ENCODE peak calls at places on chromosomes 12 and 14, in nine cellular contexts. A, G, P, X, L, K, S, Y and F are unnamed samples. For H4K20me1, the result is how much of the 10 kb centered on the place peaks cover.

GRCh38 chr12:53224268-53224896 is 7.6 kb downstream of the RARG start:
- DNase-seq in A (no peak), G (no peak), P (peak), X (peak), L (peak), K (peak), S (no peak), Y (peak), F (no peak)

GRCh38 chr12:5614206-5614605 is 182.3 kb downstream of the NTF3 start:
- DNase-seq in A (no peak), G (no peak), P (no peak), X (no peak), L (no peak), K (no peak), S (peak), Y (no peak), F (no peak)

GRCh38 chr14:60102389-60102788 is 10.7 kb downstream of the PCNX4 start:
- DNase-seq in A (peak), G (peak), P (no peak), X (peak), L (no peak), K (peak), S (no peak), Y (no peak), F (no peak)

GRCh38 chr14:99572173-99572999 is 31.6 kb downstream of the CCDC85C start:
- DNase-seq in A (no peak), G (no peak), P (peak), X (no peak), L (no peak), K (no peak), S (no peak), Y (no peak), F (no peak)

GRCh38 chr14:68468437-68469207 is 324.2 kb downstream of the ZFP36L1 start:
- DNase-seq in A (peak), G (peak), P (peak), X (peak), L (no peak), K (peak), S (peak), Y (no peak), F (no peak)

GRCh38 chr12:88579572-88579940 is 715 bp downstream of the KITLG start:
- DNase-seq in A (no peak), G (peak), P (peak), X (peak), L (peak), K (peak), S (no peak), Y (peak), F (no peak)

GRCh38 chr14:68677901-68678300 is 115.0 kb downstream of the ZFP36L1 start:
- DNase-seq in A (no peak), G (no peak), P (no peak), X (no peak), L (no peak), K (no peak), S (no peak), Y (no peak), F (no peak)

GRCh38 chr14:54738009-54738408 is 164.6 kb downstream of the GCH1 start:
- DNase-seq in A (no peak), G (no peak), P (no peak), X (no peak), L (no peak), K (no peak), S (no peak), Y (no peak), F (no peak)

GRCh38 chr12:104702565-104703139 is 245.9 kb downstream of the CHST11 start:
- DNase-seq in A (no peak), G (no peak), P (no peak), X (peak), L (no peak), K (no peak), S (no peak), Y (no peak), F (no peak)

GRCh38 chr12:100114574-100114973 is 28.1 kb downstream of the BLTP3B start:
- DNase-seq in A (peak), G (peak), P (no peak), X (no peak), L (no peak), K (no peak), S (no peak), Y (no peak), F (no peak)

GRCh38 chr12:71731439-71732356 is 23.0 kb upstream of the RAB21 start:
- DNase-seq in A (peak), G (peak), P (peak), X (peak), L (peak), K (no peak), S (no peak), Y (peak), F (no peak)

GRCh38 chr12:76637807-76638206 is 78.2 kb upstream of the OSBPL8 start:
- DNase-seq in A (peak), G (peak), P (no peak), X (peak), L (no peak), K (peak), S (no peak), Y (no peak), F (no peak)

GRCh38 chr12:69415471-69416275 is 54.5 kb upstream of the FRS2 start:
- DNase-seq in A (peak), G (peak), P (peak), X (peak), L (peak), K (peak), S (peak), Y (peak), F (peak)

GRCh38 chr14:31243860-31244259 is 36.3 kb upstream of the HECTD1 start:
- DNase-seq in A (no peak), G (no peak), P (peak), X (no peak), L (no peak), K (peak), S (no peak), Y (no peak), F (no peak)

GRCh38 chr14:80215756-80216581 is 4.7 kb upstream of the DIO2 start:
- DNase-seq in A (peak), G (peak), P (peak), X (peak), L (no peak), K (no peak), S (no peak), Y (peak), F (no peak)

GRCh38 chr12:51997156-51997555 is 9.6 kb upstream of the TAMALIN start:
- DNase-seq in A (no peak), G (no peak), P (no peak), X (no peak), L (no peak), K (no peak), S (no peak), Y (no peak), F (no peak)

GRCh38 chr12:23860019-23860418 is 89.5 kb downstream of the SOX5 start:
- DNase-seq in A (no peak), G (no peak), P (no peak), X (no peak), L (no peak), K (no peak), S (no peak), Y (no peak), F (no peak)

GRCh38 chr14:63727231-63727735 is 582 bp downstream of the SGPP1 start:
- DNase-seq in A (peak), G (peak), P (peak), X (peak), L (no peak), K (peak), S (peak), Y (peak), F (peak)

GRCh38 chr12:114656906-114657596 is 26.9 kb downstream of the TBX3 start:
- DNase-seq in A (no peak), G (no peak), P (no peak), X (no peak), L (peak), K (no peak), S (no peak), Y (peak), F (no peak)

GRCh38 chr12:114858388-114859146 is 174.6 kb upstream of the TBX3 start:
- DNase-seq in A (no peak), G (no peak), P (peak), X (no peak), L (no peak), K (peak), S (no peak), Y (no peak), F (no peak)

GRCh38 chr12:130127909-130128763 is 34.1 kb upstream of the FZD10 start:
- DNase-seq in A (no peak), G (no peak), P (no peak), X (peak), L (no peak), K (no peak), S (no peak), Y (no peak), F (no peak)

GRCh38 chr14:81220488-81220766 is 332 bp downstream of the GTF2A1 start:
- DNase-seq in A (no peak), G (no peak), P (no peak), X (no peak), L (no peak), K (no peak), S (no peak), Y (no peak), F (no peak)

GRCh38 chr12:3061129-3061857 is 15.9 kb upstream of the TSPAN9 start:
- DNase-seq in A (peak), G (peak), P (peak), X (peak), L (no peak), K (no peak), S (no peak), Y (no peak), F (no peak)

GRCh38 chr14:78119440-78119839 is 50.7 kb upstream of the NRXN3 start:
- DNase-seq in A (no peak), G (no peak), P (no peak), X (no peak), L (no peak), K (no peak), S (no peak), Y (no peak), F (no peak)

GRCh38 chr14:105198588-105198987 is 17.5 kb upstream of the NUDT14 start:
- DNase-seq in A (no peak), G (no peak), P (no peak), X (no peak), L (no peak), K (no peak), S (no peak), Y (no peak), F (no peak)

GRCh38 chr14:20606190-20606901 is 15.2 kb upstream of the RNASE12 start:
- DNase-seq in A (no peak), G (no peak), P (peak), X (peak), L (peak), K (peak), S (peak), Y (peak), F (no peak)

GRCh38 chr14:100641274-100641860 is 54.1 kb upstream of the BEGAIN start:
- DNase-seq in A (no peak), G (no peak), P (no peak), X (peak), L (no peak), K (no peak), S (no peak), Y (no peak), F (peak)

GRCh38 chr12:71787574-71787973 is 32.9 kb downstream of the RAB21 start:
- DNase-seq in A (no peak), G (no peak), P (no peak), X (no peak), L (no peak), K (no peak), S (peak), Y (no peak), F (no peak)

GRCh38 chr12:15558915-15559528 is 230.2 kb downstream of the EPS8 start:
- DNase-seq in A (peak), G (peak), P (no peak), X (peak), L (no peak), K (peak), S (no peak), Y (no peak), F (no peak)

GRCh38 chr14:91177073-91177796 is 63.4 kb downstream of the DGLUCY start:
- DNase-seq in A (peak), G (peak), P (peak), X (peak), L (peak), K (peak), S (peak), Y (peak), F (peak)

GRCh38 chr12:10891937-10892336 is 7.9 kb upstream of the PRH1 start:
- DNase-seq in A (no peak), G (no peak), P (peak), X (no peak), L (no peak), K (no peak), S (no peak), Y (no peak), F (no peak)

GRCh38 chr12:113443030-113443539 is 20.9 kb downstream of the SDSL start:
- DNase-seq in A (no peak), G (no peak), P (no peak), X (no peak), L (no peak), K (no peak), S (no peak), Y (no peak), F (no peak)

GRCh38 chr14:92647499-92648279 is 100.7 kb downstream of the LGMN start:
- DNase-seq in A (no peak), G (peak), P (no peak), X (peak), L (no peak), K (no peak), S (no peak), Y (no peak), F (no peak)

GRCh38 chr14:92649066-92649465 is 99.4 kb downstream of the LGMN start:
- DNase-seq in A (no peak), G (no peak), P (no peak), X (no peak), L (no peak), K (no peak), S (no peak), Y (no peak), F (no peak)

GRCh38 chr14:92644601-92645515 is 103.6 kb downstream of the LGMN start:
- DNase-seq in A (no peak), G (no peak), P (no peak), X (no peak), L (no peak), K (no peak), S (no peak), Y (no peak), F (no peak)

GRCh38 chr14:92645841-92646478 is 102.5 kb downstream of the LGMN start:
- DNase-seq in A (peak), G (peak), P (no peak), X (peak), L (no peak), K (no peak), S (no peak), Y (no peak), F (no peak)

GRCh38 chr14:92646952-92647461 is 101.4 kb downstream of the LGMN start:
- DNase-seq in A (peak), G (peak), P (peak), X (peak), L (no peak), K (peak), S (peak), Y (no peak), F (no peak)
- H3K27ac ChIP-seq in A (peak), G (peak), P (peak), X (peak), L (no peak), K (no peak), S (no peak), Y (no peak), F (no peak)

DNA sequence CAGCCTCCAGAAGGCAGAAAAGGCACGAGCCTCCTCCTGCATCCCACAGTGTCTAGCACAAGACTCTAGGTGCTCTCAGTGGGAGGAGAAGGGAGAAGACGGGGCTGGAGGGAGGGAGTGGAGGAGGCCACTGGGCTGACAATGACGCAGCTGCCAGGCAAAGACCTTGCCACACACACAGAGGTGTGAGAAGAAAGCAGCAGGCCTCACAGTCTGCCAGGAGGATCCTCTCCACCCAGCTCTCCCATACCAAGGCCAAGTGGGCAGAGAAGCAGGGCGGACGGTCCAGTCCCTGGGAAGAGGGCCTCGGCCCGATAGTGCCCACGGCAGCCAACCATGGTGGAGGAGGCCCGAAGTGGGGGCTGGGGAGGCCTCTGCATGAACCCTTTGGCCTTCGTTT is 78.9 kb downstream of the NCOR2 start:
- DNase-seq in A (no peak), G (no peak), P (no peak), X (no peak), L (no peak), K (no peak), S (no peak), Y (no peak), F (no peak)
- H4K20me1 ChIP-seq in A (half or more), G (under half), P (under half), X (under half), L (under half), K (under half), S (under half), Y (half or more), F (half or more)

GRCh38 chr12:9327307-9327706 is 119.1 kb upstream of the PZP start:
- DNase-seq in A (no peak), G (no peak), P (no peak), X (no peak), L (no peak), K (no peak), S (no peak), Y (no peak), F (no peak)
- H3K4me2 ChIP-seq in A (no peak), G (no peak), P (no peak), X (no peak), L (no peak), K (no peak), S (no peak), Y (no peak), F (no peak)

DNA sequence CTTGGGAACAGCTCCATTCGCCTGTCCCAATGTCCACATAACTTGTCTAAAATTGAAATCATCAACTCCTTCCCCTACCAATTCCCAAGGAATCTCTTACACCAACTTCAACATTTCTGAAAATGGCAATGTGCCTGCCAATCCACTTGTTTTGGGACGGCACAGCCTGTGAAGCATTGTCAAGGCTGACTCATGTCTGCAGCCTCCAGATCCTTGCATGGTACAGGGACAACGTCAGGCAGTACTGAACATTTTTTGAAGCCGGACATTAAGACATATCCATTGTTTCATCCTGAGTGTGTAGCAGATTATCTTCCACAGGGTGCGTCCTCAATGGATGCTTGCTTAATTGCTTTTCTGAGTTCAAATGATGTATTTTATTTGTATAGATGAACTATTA is 794.1 kb downstream of the BCL11B start:
- DNase-seq in A (peak), G (peak), P (no peak), X (no peak), L (no peak), K (no peak), S (no peak), Y (no peak), F (no peak)
- H3K27ac ChIP-seq in A (no peak), G (no peak), P (no peak), X (no peak), L (no peak), K (no peak), S (no peak), Y (no peak), F (no peak)

GRCh38 chr12:123433615-123434014 is 2.9 kb downstream of the RILPL2 start:
- DNase-seq in A (no peak), G (no peak), P (no peak), X (no peak), L (no peak), K (no peak), S (no peak), Y (no peak), F (no peak)
- H4K20me1 ChIP-seq in A (under half), G (under half), P (under half), X (under half), L (under half), K (under half), S (under half), Y (under half), F (under half)

GRCh38 chr14:35051796-35052195 is 5.7 kb downstream of the FAM177A1 start:
- DNase-seq in A (peak), G (peak), P (peak), X (no peak), L (no peak), K (no peak), S (no peak), Y (no peak), F (no peak)

GRCh38 chr14:35052637-35053036 is 6.6 kb downstream of the FAM177A1 start:
- DNase-seq in A (no peak), G (no peak), P (no peak), X (no peak), L (no peak), K (no peak), S (no peak), Y (no peak), F (no peak)

GRCh38 chr14:35046751-35047536 is 872 bp downstream of the FAM177A1 start:
- DNase-seq in A (peak), G (peak), P (peak), X (peak), L (no peak), K (no peak), S (peak), Y (no peak), F (peak)

GRCh38 chr14:35047961-35048513 is 2.0 kb downstream of the FAM177A1 start:
- DNase-seq in A (no peak), G (no peak), P (no peak), X (no peak), L (no peak), K (no peak), S (no peak), Y (no peak), F (no peak)

GRCh38 chr14:35050652-35051051 is 4.6 kb downstream of the FAM177A1 start:
- DNase-seq in A (peak), G (peak), P (peak), X (peak), L (no peak), K (no peak), S (peak), Y (no peak), F (no peak)
- H3K4me2 ChIP-seq in A (peak), G (no peak), P (no peak), X (no peak), L (no peak), K (no peak), S (no peak), Y (no peak), F (no peak)

DNA sequence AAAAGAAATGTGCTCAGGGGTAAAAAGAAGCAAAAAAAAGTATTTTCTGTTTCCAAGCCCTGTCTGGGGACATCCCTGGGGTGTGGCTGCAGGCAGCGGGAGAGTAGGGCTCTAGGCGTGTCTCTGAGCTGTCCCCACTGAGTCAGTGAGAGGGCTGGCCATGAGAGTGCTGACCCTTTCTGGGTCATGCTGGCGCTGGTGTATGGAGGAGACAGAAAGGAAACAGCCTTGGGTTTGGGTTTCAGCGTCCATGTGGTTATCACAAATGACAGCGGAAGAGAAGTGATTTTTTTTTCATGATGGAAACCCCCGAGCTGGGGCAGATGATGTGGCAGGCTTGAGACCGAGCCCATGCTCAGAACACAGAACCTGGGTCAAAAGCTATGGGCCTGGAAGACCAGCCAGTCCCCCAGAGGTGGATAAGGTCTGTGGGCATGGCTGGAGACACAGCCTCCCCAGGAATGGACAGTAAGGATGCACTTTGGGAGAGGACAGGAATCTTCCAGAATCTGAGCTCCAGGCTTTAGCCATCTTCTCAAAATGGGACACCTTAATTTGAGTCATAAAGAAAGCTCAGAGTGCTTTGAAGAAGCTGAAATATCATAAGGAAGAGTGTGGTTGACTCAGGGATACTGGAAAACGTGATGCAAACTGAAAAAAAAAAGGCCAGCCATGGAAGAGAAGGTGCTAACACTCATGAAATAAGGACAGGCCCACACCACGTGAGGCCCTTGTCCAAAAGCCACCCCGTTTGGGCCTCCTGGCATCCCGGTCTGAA is 36.2 kb downstream of the SYNE3 start:
- DNase-seq in A (no peak), G (no peak), P (no peak), X (peak), L (no peak), K (peak), S (no peak), Y (no peak), F (no peak)
- H3K27ac ChIP-seq in A (no peak), G (peak), P (no peak), X (peak), L (no peak), K (no peak), S (no peak), Y (no peak), F (no peak)

GRCh38 chr12:132491349-132491663 is 1.4 kb downstream of the FBRSL1 start:
- DNase-seq in A (no peak), G (no peak), P (no peak), X (no peak), L (no peak), K (no peak), S (no peak), Y (no peak), F (no peak)

GRCh38 chr12:132493482-132494178 is 3.7 kb downstream of the FBRSL1 start:
- DNase-seq in A (no peak), G (no peak), P (peak), X (no peak), L (no peak), K (no peak), S (no peak), Y (no peak), F (no peak)

GRCh38 chr12:132492951-132493350 is 3.0 kb downstream of the FBRSL1 start:
- DNase-seq in A (no peak), G (no peak), P (no peak), X (no peak), L (no peak), K (no peak), S (no peak), Y (no peak), F (no peak)

GRCh38 chr12:132491761-132492378 is 1.9 kb downstream of the FBRSL1 start:
- DNase-seq in A (no peak), G (no peak), P (no peak), X (no peak), L (no peak), K (no peak), S (no peak), Y (no peak), F (no peak)

GRCh38 chr12:132492522-132492921 is 2.6 kb downstream of the FBRSL1 start:
- DNase-seq in A (no peak), G (no peak), P (no peak), X (no peak), L (no peak), K (no peak), S (no peak), Y (no peak), F (no peak)
- H4K20me1 ChIP-seq in A (half or more), G (under half), P (half or more), X (under half), L (half or more), K (under half), S (under half), Y (half or more), F (half or more)